ENCODE peak calls at places on chromosomes 13 and 19, in six cellular contexts. One of them, this sample, is unnamed.

GRCh38 chr13:27826379-27827353 is 34.4 kb downstream of the GSX1 start:
- DNase-seq in ovary: peak
- DNase-seq in cardiac fibroblast: peak
- DNase-seq in endodermal cell: peak
- DNase-seq in endothelial cell: peak
- DNase-seq in transverse colon: peak
- DNase-seq in this sample: peak

GRCh38 chr13:29733069-29733700 is 117.2 kb downstream of the UBL3 start:
- DNase-seq in ovary: no peak
- DNase-seq in cardiac fibroblast: no peak
- DNase-seq in endodermal cell: no peak
- DNase-seq in endothelial cell: no peak
- DNase-seq in transverse colon: no peak
- DNase-seq in this sample: no peak

GRCh38 chr19:56834564-56835375 is 5.8 kb downstream of the PEG3 start:
- DNase-seq in ovary: no peak
- DNase-seq in cardiac fibroblast: no peak
- DNase-seq in endodermal cell: no peak
- DNase-seq in endothelial cell: no peak
- DNase-seq in transverse colon: no peak
- DNase-seq in this sample: no peak

GRCh38 chr13:34076319-34076718 is 258.4 kb downstream of the RFC3 start:
- DNase-seq in ovary: no peak
- DNase-seq in cardiac fibroblast: no peak
- DNase-seq in endodermal cell: no peak
- DNase-seq in endothelial cell: no peak
- DNase-seq in transverse colon: no peak
- DNase-seq in this sample: no peak

GRCh38 chr13:66716502-66716901 is 513.6 kb downstream of the PCDH9 start:
- DNase-seq in ovary: no peak
- DNase-seq in cardiac fibroblast: no peak
- DNase-seq in endodermal cell: no peak
- DNase-seq in endothelial cell: no peak
- DNase-seq in transverse colon: no peak
- DNase-seq in this sample: no peak

GRCh38 chr19:9381367-9381785 is 18.6 kb downstream of the ZNF177 start:
- DNase-seq in ovary: no peak
- DNase-seq in cardiac fibroblast: no peak
- DNase-seq in endodermal cell: no peak
- DNase-seq in endothelial cell: no peak
- DNase-seq in transverse colon: no peak
- DNase-seq in this sample: no peak

GRCh38 chr19:3335431-3336350 is 30.7 kb upstream of the NFIC start:
- DNase-seq in ovary: peak
- DNase-seq in cardiac fibroblast: peak
- DNase-seq in endodermal cell: no peak
- DNase-seq in endothelial cell: no peak
- DNase-seq in transverse colon: peak
- DNase-seq in this sample: no peak

GRCh38 chr13:41064493-41064892 is 3.2 kb downstream of the WBP4 start:
- DNase-seq in ovary: no peak
- DNase-seq in cardiac fibroblast: peak
- DNase-seq in endodermal cell: no peak
- DNase-seq in endothelial cell: no peak
- DNase-seq in transverse colon: no peak
- DNase-seq in this sample: no peak

GRCh38 chr13:77176350-77176749 is 149.4 kb upstream of the FBXL3 start:
- DNase-seq in ovary: no peak
- DNase-seq in cardiac fibroblast: peak
- DNase-seq in endodermal cell: no peak
- DNase-seq in endothelial cell: no peak
- DNase-seq in transverse colon: no peak
- DNase-seq in this sample: no peak

GRCh38 chr13:44273991-44274810 is 99.4 kb upstream of the SERP2 start:
- DNase-seq in ovary: no peak
- DNase-seq in cardiac fibroblast: peak
- DNase-seq in endodermal cell: no peak
- DNase-seq in endothelial cell: no peak
- DNase-seq in transverse colon: no peak
- DNase-seq in this sample: peak

GRCh38 chr19:15159251-15159650 is 41.5 kb downstream of the NOTCH3 start:
- DNase-seq in ovary: no peak
- DNase-seq in cardiac fibroblast: peak
- DNase-seq in endodermal cell: no peak
- DNase-seq in endothelial cell: no peak
- DNase-seq in transverse colon: no peak
- DNase-seq in this sample: no peak

GRCh38 chr19:6249296-6249695 is 30.5 kb downstream of the MLLT1 start:
- DNase-seq in ovary: no peak
- DNase-seq in cardiac fibroblast: no peak
- DNase-seq in endodermal cell: no peak
- DNase-seq in endothelial cell: no peak
- DNase-seq in transverse colon: no peak
- DNase-seq in this sample: no peak

GRCh38 chr13:93466502-93467036 is 240.0 kb downstream of the GPC6 start:
- DNase-seq in ovary: no peak
- DNase-seq in cardiac fibroblast: peak
- DNase-seq in endodermal cell: no peak
- DNase-seq in endothelial cell: no peak
- DNase-seq in transverse colon: no peak
- DNase-seq in this sample: no peak

GRCh38 chr13:88085036-88085435 is 413.9 kb downstream of the SLITRK5 start:
- DNase-seq in ovary: no peak
- DNase-seq in cardiac fibroblast: no peak
- DNase-seq in endodermal cell: no peak
- DNase-seq in endothelial cell: no peak
- DNase-seq in transverse colon: no peak
- DNase-seq in this sample: no peak

GRCh38 chr13:60431108-60431700 is 34.2 kb downstream of the TDRD3 start:
- DNase-seq in ovary: no peak
- DNase-seq in cardiac fibroblast: peak
- DNase-seq in endodermal cell: no peak
- DNase-seq in endothelial cell: no peak
- DNase-seq in transverse colon: no peak
- DNase-seq in this sample: peak

GRCh38 chr13:44757671-44758070 is 181.5 kb upstream of the TSC22D1 start:
- DNase-seq in ovary: no peak
- DNase-seq in cardiac fibroblast: no peak
- DNase-seq in endodermal cell: no peak
- DNase-seq in endothelial cell: no peak
- DNase-seq in transverse colon: no peak
- DNase-seq in this sample: no peak

GRCh38 chr19:3336680-3337523 is 29.5 kb upstream of the NFIC start:
- DNase-seq in ovary: peak
- DNase-seq in cardiac fibroblast: peak
- DNase-seq in endodermal cell: no peak
- DNase-seq in endothelial cell: no peak
- DNase-seq in transverse colon: peak
- DNase-seq in this sample: no peak

GRCh38 chr19:35090795-35091214 is 24.8 kb upstream of the FXYD3 start:
- DNase-seq in ovary: no peak
- DNase-seq in cardiac fibroblast: no peak
- DNase-seq in endodermal cell: peak
- DNase-seq in endothelial cell: no peak
- DNase-seq in transverse colon: no peak
- DNase-seq in this sample: peak

GRCh38 chr19:57395710-57396109 is 6.1 kb downstream of the ZNF548 start:
- DNase-seq in ovary: no peak
- DNase-seq in cardiac fibroblast: no peak
- DNase-seq in endodermal cell: no peak
- DNase-seq in endothelial cell: no peak
- DNase-seq in transverse colon: no peak
- DNase-seq in this sample: no peak

GRCh38 chr19:50534478-50534877 is 20.8 kb upstream of the ASPDH start:
- DNase-seq in ovary: no peak
- DNase-seq in cardiac fibroblast: no peak
- DNase-seq in endodermal cell: no peak
- DNase-seq in endothelial cell: no peak
- DNase-seq in transverse colon: no peak
- DNase-seq in this sample: no peak

GRCh38 chr19:4590559-4590958 is 31.1 kb upstream of the SEMA6B start:
- DNase-seq in ovary: no peak
- DNase-seq in cardiac fibroblast: no peak
- DNase-seq in endodermal cell: no peak
- DNase-seq in endothelial cell: no peak
- DNase-seq in transverse colon: no peak
- DNase-seq in this sample: no peak

GRCh38 chr19:4591296-4591695 is 31.8 kb upstream of the SEMA6B start:
- DNase-seq in ovary: no peak
- DNase-seq in cardiac fibroblast: no peak
- DNase-seq in endodermal cell: no peak
- DNase-seq in endothelial cell: no peak
- DNase-seq in transverse colon: no peak
- DNase-seq in this sample: no peak

GRCh38 chr19:4587527-4587926 is 28.0 kb upstream of the SEMA6B start:
- DNase-seq in ovary: no peak
- DNase-seq in cardiac fibroblast: no peak
- DNase-seq in endodermal cell: no peak
- DNase-seq in endothelial cell: no peak
- DNase-seq in transverse colon: no peak
- DNase-seq in this sample: no peak

GRCh38 chr19:4592445-4592844 is 33.0 kb upstream of the SEMA6B start:
- DNase-seq in ovary: no peak
- DNase-seq in cardiac fibroblast: no peak
- DNase-seq in endodermal cell: no peak
- DNase-seq in endothelial cell: no peak
- DNase-seq in transverse colon: no peak
- DNase-seq in this sample: no peak

GRCh38 chr19:4589579-4590410 is 30.3 kb upstream of the SEMA6B start:
- DNase-seq in ovary: no peak
- DNase-seq in cardiac fibroblast: no peak
- DNase-seq in endodermal cell: peak
- DNase-seq in endothelial cell: peak
- DNase-seq in transverse colon: no peak
- DNase-seq in this sample: peak
- TF ChIP-seq CTCF in ovary: no peak
- TF ChIP-seq CTCF in cardiac fibroblast: peak
- TF ChIP-seq CTCF in endodermal cell: peak
- TF ChIP-seq CTCF in endothelial cell: peak
- TF ChIP-seq CTCF in transverse colon: no peak
- TF ChIP-seq CTCF in this sample: peak

GRCh38 chr19:18440421-18440877 is 2.5 kb upstream of the ISYNA1 start:
- DNase-seq in ovary: no peak
- DNase-seq in cardiac fibroblast: no peak
- DNase-seq in endodermal cell: peak
- DNase-seq in endothelial cell: no peak
- DNase-seq in transverse colon: no peak
- DNase-seq in this sample: peak
- TF ChIP-seq CTCF in ovary: no peak
- TF ChIP-seq CTCF in cardiac fibroblast: peak
- TF ChIP-seq CTCF in endodermal cell: peak
- TF ChIP-seq CTCF in endothelial cell: no peak
- TF ChIP-seq CTCF in transverse colon: no peak
- TF ChIP-seq CTCF in this sample: no peak

GRCh38 chr13:113421673-113422270 is 31.5 kb downstream of the ADPRHL1 start:
- DNase-seq in ovary: peak
- DNase-seq in cardiac fibroblast: peak
- DNase-seq in endodermal cell: no peak
- DNase-seq in endothelial cell: no peak
- DNase-seq in transverse colon: no peak
- DNase-seq in this sample: no peak
- TF ChIP-seq CTCF in ovary: no peak
- TF ChIP-seq CTCF in cardiac fibroblast: no peak
- TF ChIP-seq CTCF in endodermal cell: no peak
- TF ChIP-seq CTCF in endothelial cell: no peak
- TF ChIP-seq CTCF in transverse colon: no peak
- TF ChIP-seq CTCF in this sample: no peak

GRCh38 chr19:39297931-39298634 is 1.9 kb downstream of the IFNL1 start:
- DNase-seq in ovary: no peak
- DNase-seq in cardiac fibroblast: no peak
- DNase-seq in endodermal cell: no peak
- DNase-seq in endothelial cell: no peak
- DNase-seq in transverse colon: peak
- DNase-seq in this sample: no peak
- TF ChIP-seq CTCF in ovary: no peak
- TF ChIP-seq CTCF in cardiac fibroblast: no peak
- TF ChIP-seq CTCF in endodermal cell: no peak
- TF ChIP-seq CTCF in endothelial cell: no peak
- TF ChIP-seq CTCF in transverse colon: no peak
- TF ChIP-seq CTCF in this sample: no peak

DNA sequence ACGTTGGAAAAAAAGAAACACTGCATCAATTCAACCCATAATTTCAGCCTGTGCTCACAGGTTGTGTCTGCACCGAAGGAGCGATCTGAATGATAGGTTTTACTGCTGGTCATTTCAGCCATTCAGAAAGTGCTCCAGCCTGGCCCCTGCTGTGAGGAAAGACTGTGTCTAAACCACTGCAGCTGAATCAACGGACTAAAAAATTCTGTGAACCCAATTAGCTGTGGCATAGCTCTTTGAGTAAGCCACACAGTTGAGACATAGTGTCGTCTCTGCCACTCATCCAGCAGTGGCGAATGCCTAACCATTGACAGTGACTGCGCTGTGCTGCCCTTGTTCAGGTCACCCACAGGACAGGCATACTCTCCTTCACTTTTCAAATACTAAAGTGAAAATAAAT is 179.8 kb downstream of the COG6 start:
- DNase-seq in ovary: no peak
- DNase-seq in cardiac fibroblast: no peak
- DNase-seq in endodermal cell: peak
- DNase-seq in endothelial cell: no peak
- DNase-seq in transverse colon: no peak
- DNase-seq in this sample: no peak
- TF ChIP-seq CTCF in ovary: no peak
- TF ChIP-seq CTCF in cardiac fibroblast: no peak
- TF ChIP-seq CTCF in endodermal cell: no peak
- TF ChIP-seq CTCF in endothelial cell: no peak
- TF ChIP-seq CTCF in transverse colon: no peak
- TF ChIP-seq CTCF in this sample: no peak

DNA sequence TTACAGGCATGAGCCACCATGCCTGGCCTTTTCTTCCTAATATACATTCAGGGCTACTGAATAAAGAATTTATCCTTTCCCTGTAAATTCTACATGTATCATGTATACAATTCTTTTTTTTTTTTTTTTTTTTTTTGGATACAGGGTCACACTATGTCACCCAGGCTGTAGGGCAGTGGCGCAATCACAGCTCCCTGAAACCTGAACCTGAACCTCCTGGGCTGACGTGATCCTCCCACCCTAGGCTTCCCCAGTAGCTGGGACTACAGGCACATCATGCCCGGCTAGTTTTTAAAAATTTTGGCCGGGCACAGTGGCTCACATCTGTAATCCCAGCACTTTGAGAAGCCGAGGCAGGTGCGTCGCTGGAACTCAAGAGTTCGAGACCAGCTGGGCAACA is 6.5 kb upstream of the SLC44A2 start:
- DNase-seq in ovary: no peak
- DNase-seq in cardiac fibroblast: no peak
- DNase-seq in endodermal cell: no peak
- DNase-seq in endothelial cell: no peak
- DNase-seq in transverse colon: no peak
- DNase-seq in this sample: no peak
- TF ChIP-seq CTCF in ovary: no peak
- TF ChIP-seq CTCF in cardiac fibroblast: no peak
- TF ChIP-seq CTCF in endodermal cell: no peak
- TF ChIP-seq CTCF in endothelial cell: no peak
- TF ChIP-seq CTCF in transverse colon: no peak
- TF ChIP-seq CTCF in this sample: no peak